ENCODE peak calls at places on chromosomes 5 and 9, in seven cellular contexts. V, D, F, Q, G, K and M are unnamed samples.

GRCh38 chr9:124309665-124310064 is 51.9 kb downstream of the NEK6 start:
- DNase-seq in F (peak; percentile 93), D (no peak), K (peak; percentile 99), G (no peak), V (peak; percentile 75), Q (peak; percentile 90), M (peak; percentile 88)

GRCh38 chr5:61330341-61330878 is 1.6 kb upstream of the ZSWIM6 start:
- DNase-seq in Q (peak; percentile 67), D (no peak), K (no peak), G (no peak), V (peak; percentile 79), F (peak; percentile 52), M (no peak)

GRCh38 chr5:72244862-72245371 is 75.1 kb downstream of the MRPS27 start:
- DNase-seq in K (no peak), G (peak; percentile 42), V (no peak), Q (no peak), F (peak; percentile 77), D (peak; percentile 61), M (no peak)

GRCh38 chr5:134554319-134555222 is 29.1 kb downstream of the JADE2 start:
- DNase-seq in V (no peak), G (peak; percentile 45), F (peak; percentile 95), Q (no peak), K (no peak), D (peak; percentile 85), M (no peak)

GRCh38 chr9:81032030-81032572 is 657.2 kb downstream of the TLE1 start:
- DNase-seq in G (peak; percentile 13), V (no peak), K (peak; percentile 46), D (peak; percentile 2), F (peak; percentile 84), Q (peak; percentile 76), M (peak; percentile 78)

GRCh38 chr9:13863112-13863511 is 450.8 kb downstream of the NFIB start:
- DNase-seq in D (no peak), F (peak; percentile 87), G (peak; percentile 25), Q (no peak), V (no peak), K (no peak), M (no peak)

GRCh38 chr5:36985387-36985786 is 108.8 kb downstream of the NIPBL start:
- DNase-seq in D (no peak), F (no peak), K (no peak), G (no peak), Q (no peak), V (no peak), M (no peak)

GRCh38 chr5:68505917-68506860 is 290.6 kb downstream of the PIK3R1 start:
- DNase-seq in K (no peak), V (no peak), D (no peak), Q (peak; percentile 37), G (no peak), F (peak; percentile 40), M (peak; percentile 62)

GRCh38 chr9:101705135-101705661 is 33.2 kb downstream of the GRIN3A start:
- DNase-seq in D (no peak), Q (peak; percentile 19), V (no peak), G (peak; percentile 17), F (no peak), K (peak; percentile 10), M (no peak)

GRCh38 chr5:112569596-112569995 is 150.5 kb upstream of the EPB41L4A start:
- DNase-seq in D (no peak), V (no peak), F (no peak), Q (no peak), G (no peak), K (no peak), M (no peak)

GRCh38 chr5:9301200-9301599 is 244.7 kb downstream of the SEMA5A start:
- DNase-seq in D (no peak), V (no peak), Q (no peak), F (peak; percentile 56), K (no peak), G (no peak), M (no peak)

GRCh38 chr9:111236337-111236736 is 93.7 kb downstream of the OR2K2 start:
- DNase-seq in F (no peak), Q (no peak), D (no peak), G (no peak), V (no peak), K (no peak), M (no peak)

GRCh38 chr9:3751125-3751758 is 225.4 kb upstream of the RFX3 start:
- DNase-seq in F (peak; percentile 78), G (no peak), V (no peak), D (no peak), Q (peak; percentile 68), K (no peak), M (peak; percentile 85)

GRCh38 chr9:97176206-97176605 is 131.3 kb upstream of the CCDC180 start:
- DNase-seq in D (no peak), G (no peak), F (peak; percentile 19), Q (no peak), K (peak; percentile 44), V (no peak), M (no peak)

GRCh38 chr9:116716441-116716840 is 29.3 kb downstream of the TRIM32 start:
- DNase-seq in Q (no peak), D (no peak), K (no peak), G (no peak), F (no peak), V (no peak), M (no peak)

DNA sequence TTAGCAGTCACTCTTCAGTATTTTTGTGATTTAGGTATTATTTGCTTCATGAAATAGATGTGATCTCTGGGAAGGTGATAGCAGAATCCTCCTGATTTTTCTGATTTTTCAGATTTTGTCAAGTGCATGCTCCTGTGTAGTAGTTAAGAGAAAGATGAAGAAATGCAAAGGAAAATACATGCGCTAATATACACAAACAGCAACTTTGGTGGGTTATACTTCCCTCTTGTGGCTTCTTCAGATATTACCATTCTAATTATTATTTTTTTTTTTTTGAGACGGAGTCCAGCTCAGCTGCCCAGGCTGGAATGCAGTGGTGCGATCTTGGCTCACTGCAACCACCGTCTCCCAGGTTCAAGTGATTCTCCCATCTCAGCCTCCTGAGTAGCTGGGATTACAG is 31.7 kb downstream of the LMNB1 start:
- DNase-seq in Q (peak; percentile 12), F (peak; percentile 65), K (no peak), D (peak; percentile 51), V (no peak), G (no peak), M (no peak)
- TF ChIP-seq CTCF in Q (peak; percentile 33), F (peak; percentile 39), K (peak; percentile 43), D (peak; percentile 35), V (peak; percentile 53), G (peak; percentile 56), M (peak; percentile 56)

DNA sequence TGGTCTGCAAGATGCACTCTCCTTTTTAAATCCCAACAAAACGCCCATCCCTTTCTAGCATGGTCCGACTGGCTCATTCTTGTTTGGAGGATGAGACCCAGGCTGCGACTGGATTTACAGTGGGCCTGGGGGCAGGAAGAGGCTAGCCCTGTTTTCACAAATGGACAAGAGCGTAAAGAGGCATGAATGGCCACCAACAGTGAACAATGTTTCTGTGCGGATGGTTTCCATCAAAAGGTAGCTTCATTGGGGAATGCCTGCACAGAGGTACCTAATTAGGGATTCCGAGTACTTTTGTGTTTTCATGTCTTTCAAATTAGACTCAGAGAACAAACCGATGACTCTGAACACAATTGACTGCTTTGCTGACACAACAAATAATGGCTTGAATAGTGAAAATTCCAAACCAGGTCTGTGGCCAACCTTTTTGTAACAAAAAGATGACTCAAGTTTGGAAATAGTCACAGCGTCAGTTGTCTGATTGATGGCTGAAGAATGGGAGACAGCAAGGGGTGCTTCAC is 208.3 kb upstream of the S1PR3 start:
- DNase-seq in F (no peak), D (no peak), Q (peak; percentile 40), V (no peak), G (no peak), K (no peak), M (no peak)
- H3K4me3 ChIP-seq in F (no peak overlapping the region), D (no peak overlapping the region), Q (no peak overlapping the region), V (no peak overlapping the region), G (no peak overlapping the region), K (no peak overlapping the region), M (no peak overlapping the region)

DNA sequence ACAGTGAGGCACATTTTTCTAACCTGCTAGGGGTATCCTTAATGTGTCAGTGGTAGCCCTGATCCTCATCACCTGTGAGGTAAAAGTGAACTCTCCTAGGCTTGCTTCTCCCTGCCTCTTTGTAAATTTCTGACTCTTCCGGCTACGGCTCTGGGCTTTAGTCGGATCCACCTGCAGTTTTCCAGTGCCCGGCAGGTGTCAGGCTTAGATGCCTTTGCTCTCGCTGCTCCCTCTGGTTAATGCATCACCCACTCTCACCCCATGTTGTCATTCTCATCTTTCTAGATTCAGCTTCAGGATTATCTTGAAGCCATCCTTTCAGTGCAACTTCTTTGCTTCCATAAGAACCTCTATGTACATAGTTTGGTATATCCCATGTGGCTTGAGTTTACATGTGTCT is 3.6 kb downstream of the CEP78 start:
- DNase-seq in Q (peak; percentile 35), K (no peak), V (no peak), G (peak; percentile 21), D (no peak), F (no peak), M (peak; percentile 22)
- TF ChIP-seq CTCF in Q (peak; percentile 68), K (peak; percentile 71), V (no peak), G (no peak), D (no peak), F (no peak), M (peak; percentile 82)

DNA sequence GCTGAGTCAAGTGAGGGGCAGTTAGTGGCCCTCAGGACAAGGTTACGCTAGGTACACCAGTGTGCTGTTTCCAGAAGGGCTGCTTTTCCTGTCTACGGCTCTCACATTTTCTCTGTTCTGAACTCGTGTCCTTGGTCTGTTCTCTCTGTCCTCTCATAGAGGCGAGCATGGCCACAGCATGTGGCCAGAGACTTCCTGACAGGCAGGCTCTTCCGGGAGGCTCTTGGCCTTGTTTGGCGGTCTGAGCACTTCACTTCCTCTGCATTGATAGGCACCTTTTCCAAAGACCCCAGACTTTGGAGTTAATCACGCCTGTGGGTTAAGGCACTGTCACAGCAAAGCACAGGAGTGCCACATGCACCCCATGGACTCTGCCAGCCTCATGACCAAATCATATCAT is 1.2 kb downstream of the CKMT2 start:
- DNase-seq in F (no peak), G (no peak), V (no peak), Q (no peak), K (no peak), D (no peak), M (no peak)
- H3K4me3 ChIP-seq in F (no peak overlapping the region), G (peak overlapping the region; percentile 56), V (no peak overlapping the region), Q (no peak overlapping the region), K (no peak overlapping the region), D (no peak overlapping the region), M (no peak overlapping the region)